ENCODE peak calls at places on chromosomes 11 and 22, in ten cellular contexts. C is activated CD4-positive, CD25-positive, alpha-beta regulatory T cell; S is skeletal muscle cell; A is Peyer's patch; I is ELR; Y is ovary; E is NCI-H1105; H is colonic mucosa; O is LNCaP clone FGC; X is anterior cingulate cortex. V is an unnamed sample.

GRCh38 chr11:27718346-27718852 is 18.1 kb upstream of the BDNF start:
- DNase-seq in C (no peak), S (peak), A (no peak), I (peak), Y (no peak), E (peak), H (peak), O (no peak), X (no peak), V (peak)

GRCh38 chr11:79439893-79440450 is 858 bp downstream of the TENM4 start:
- DNase-seq in C (no peak), S (no peak), A (no peak), I (no peak), Y (peak), E (peak), H (peak), O (no peak), X (no peak), V (no peak)

GRCh38 chr11:116614306-116615210 is 158.2 kb downstream of the BUD13 start:
- DNase-seq in C (no peak), S (no peak), A (no peak), I (no peak), Y (no peak), E (no peak), H (no peak), O (no peak), X (no peak), V (no peak)

GRCh38 chr11:304915-305833 is 2.4 kb upstream of the IFITM2 start:
- DNase-seq in C (no peak), S (peak), A (no peak), I (peak), Y (peak), E (peak), H (peak), O (no peak), X (no peak), V (peak)

GRCh38 chr22:42202669-42203068 is 67.8 kb downstream of the TCF20 start:
- DNase-seq in C (no peak), S (no peak), A (no peak), I (peak), Y (no peak), E (no peak), H (no peak), O (no peak), X (no peak), V (no peak)

GRCh38 chr11:78313181-78313788 is 104.3 kb downstream of the GAB2 start:
- DNase-seq in C (no peak), S (peak), A (no peak), I (peak), Y (no peak), E (peak), H (peak), O (no peak), X (no peak), V (peak)

GRCh38 chr11:65277878-65278277 is 16.1 kb downstream of the POLA2 start:
- DNase-seq in C (no peak), S (no peak), A (no peak), I (no peak), Y (no peak), E (no peak), H (no peak), O (no peak), X (no peak), V (no peak)

GRCh38 chr11:78417175-78417887 is at the start of gene GAB2:
- DNase-seq in C (no peak), S (no peak), A (peak), I (no peak), Y (no peak), E (peak), H (peak), O (no peak), X (no peak), V (no peak)

GRCh38 chr11:129061466-129062194 is 119.0 kb upstream of the TP53AIP1 start:
- DNase-seq in C (no peak), S (peak), A (no peak), I (peak), Y (no peak), E (no peak), H (no peak), O (no peak), X (no peak), V (peak)

GRCh38 chr11:118111019-118111743 is 24.4 kb upstream of the SMIM35 start:
- DNase-seq in C (no peak), S (no peak), A (no peak), I (no peak), Y (no peak), E (no peak), H (peak), O (no peak), X (no peak), V (no peak)

GRCh38 chr22:50282361-50283144 is 12.4 kb upstream of the MAPK11 start:
- DNase-seq in C (no peak), S (no peak), A (peak), I (peak), Y (no peak), E (no peak), H (peak), O (no peak), X (no peak), V (peak)

V was measured in dermis blood vessel endothelial cell.